ENCODE peak calls at places on chromosomes 3 and 15, in nine cellular contexts. Z, J, S, U, V, Y, O, K and B are unnamed samples.

GRCh38 chr3:143083781-143084180 is 35.8 kb upstream of the CHST2 start:
- DNase-seq in Z (no peak), J (no peak), S (no peak), U (no peak), V (no peak), Y (no peak), O (no peak), K (no peak), B (no peak)

GRCh38 chr3:171458857-171459129 is 1.4 kb downstream of the TNIK start:
- DNase-seq in Z (no peak), J (no peak), S (no peak), U (peak; percentile 2), V (peak; percentile 70), Y (no peak), O (peak; percentile 41), K (no peak), B (no peak)

GRCh38 chr3:128935922-128936321 is 56.5 kb downstream of the ACAD9 start:
- DNase-seq in Z (no peak), J (no peak), S (no peak), U (no peak), V (no peak), Y (no peak), O (no peak), K (no peak), B (no peak)

GRCh38 chr3:100875239-100875638 is 118.0 kb downstream of the ABI3BP start:
- DNase-seq in Z (peak; percentile 19), J (no peak), S (peak; percentile 35), U (no peak), V (no peak), Y (peak; percentile 83), O (no peak), K (peak; percentile 10), B (no peak)

GRCh38 chr3:77362936-77363335 is 323.0 kb downstream of the ROBO2 start:
- DNase-seq in Z (no peak), J (no peak), S (no peak), U (no peak), V (no peak), Y (no peak), O (no peak), K (no peak), B (no peak)

GRCh38 chr15:67446449-67446848 is 74.5 kb upstream of the C15orf61 start:
- DNase-seq in Z (no peak), J (no peak), S (no peak), U (no peak), V (peak; percentile 28), Y (no peak), O (no peak), K (no peak), B (no peak)

GRCh38 chr3:40292637-40293036 is 16.9 kb upstream of the EIF1B start:
- DNase-seq in Z (no peak), J (no peak), S (no peak), U (no peak), V (peak; percentile 47), Y (no peak), O (peak; percentile 40), K (no peak), B (no peak)

GRCh38 chr3:181687190-181687589 is 24.5 kb upstream of the SOX2 start:
- DNase-seq in Z (no peak), J (no peak), S (no peak), U (no peak), V (no peak), Y (no peak), O (no peak), K (no peak), B (no peak)

GRCh38 chr15:99475754-99476412 is 89.9 kb upstream of the MEF2A start:
- DNase-seq in Z (no peak), J (no peak), S (no peak), U (no peak), V (peak; percentile 28), Y (no peak), O (no peak), K (no peak), B (no peak)

GRCh38 chr3:29515451-29515850 is 234.6 kb downstream of the RBMS3 start:
- DNase-seq in Z (peak; percentile 17), J (no peak), S (no peak), U (no peak), V (peak; percentile 4), Y (peak; percentile 64), O (no peak), K (peak; percentile 24), B (no peak)

GRCh38 chr3:163614886-163615285 is 1463.4 kb downstream of the SI start:
- DNase-seq in Z (no peak), J (no peak), S (no peak), U (no peak), V (no peak), Y (no peak), O (no peak), K (no peak), B (no peak)

GRCh38 chr15:56034514-56034913 is 41.1 kb upstream of the NEDD4 start:
- DNase-seq in Z (no peak), J (no peak), S (no peak), U (no peak), V (no peak), Y (no peak), O (no peak), K (no peak), B (no peak)

GRCh38 chr3:23565376-23565775 is 240.4 kb upstream of the UBE2E1 start:
- DNase-seq in Z (no peak), J (no peak), S (no peak), U (no peak), V (no peak), Y (no peak), O (no peak), K (no peak), B (no peak)

GRCh38 chr3:31762888-31763351 is 218.1 kb downstream of the OSBPL10 start:
- DNase-seq in Z (no peak), J (peak; percentile 5), S (no peak), U (no peak), V (no peak), Y (no peak), O (no peak), K (no peak), B (no peak)

GRCh38 chr3:38805765-38806386 is 10.1 kb downstream of the SCN10A start:
- DNase-seq in Z (peak; percentile 52), J (no peak), S (no peak), U (no peak), V (peak; percentile 70), Y (peak; percentile 48), O (peak; percentile 93), K (peak; percentile 74), B (peak; percentile 46)

GRCh38 chr15:25624504-25625172 is 185.8 kb upstream of the UBE3A start:
- DNase-seq in Z (no peak), J (no peak), S (no peak), U (no peak), V (no peak), Y (no peak), O (no peak), K (no peak), B (no peak)

GRCh38 chr15:88166330-88166993 is 90.1 kb downstream of the NTRK3 start:
- DNase-seq in Z (peak; percentile 76), J (peak; percentile 46), S (no peak), U (no peak), V (peak; percentile 78), Y (no peak), O (peak; percentile 84), K (peak; percentile 12), B (no peak)

GRCh38 chr3:23775254-23775909 is 30.4 kb upstream of the UBE2E1 start:
- DNase-seq in Z (no peak), J (no peak), S (no peak), U (no peak), V (no peak), Y (no peak), O (no peak), K (no peak), B (no peak)

GRCh38 chr15:58932791-58933310 is 628 bp downstream of the SLTM start:
- DNase-seq in Z (peak; percentile 55), J (peak; percentile 8), S (no peak), U (no peak), V (peak; percentile 61), Y (no peak), O (peak; percentile 67), K (peak; percentile 58), B (no peak)

GRCh38 chr3:127123533-127123932 is 69.4 kb upstream of the PRR23E start:
- DNase-seq in Z (no peak), J (no peak), S (no peak), U (no peak), V (no peak), Y (no peak), O (no peak), K (no peak), B (no peak)

GRCh38 chr15:75452968-75453702 is 1.6 kb upstream of the SIN3A start:
- DNase-seq in Z (no peak), J (peak; percentile 10), S (peak; percentile 66), U (peak; percentile 35), V (peak; percentile 48), Y (peak; percentile 12), O (peak; percentile 68), K (no peak), B (no peak)